ENCODE peak calls at places on chromosomes 13 and 19, in six cellular contexts. N is adipocyte, B is islet precursor cell, D is lower lobe of right lung, A is amniotic stem cell, S is AG04450. F is an unnamed sample.

GRCh38 chr13:70249332-70250064 is 141.2 kb upstream of the KLHL1 start:
- DNase-seq in S (no peak), D (no peak), B (peak), A (no peak), N (no peak), F (no peak)

GRCh38 chr19:46372901-46373572 is 26.1 kb downstream of the PPP5C start:
- DNase-seq in D (no peak), B (peak), N (peak), S (no peak), A (peak), F (no peak)

GRCh38 chr19:13099073-13099999 is 3.3 kb downstream of the LYL1 start:
- DNase-seq in B (peak), A (no peak), S (no peak), D (peak), N (no peak), F (peak)

GRCh38 chr19:33771308-33772101 is 25.2 kb upstream of the KCTD15 start:
- DNase-seq in B (peak), N (peak), A (peak), S (peak), D (peak), F (peak)

GRCh38 chr13:39900106-39900750 is 244.8 kb downstream of the COG6 start:
- DNase-seq in S (peak), N (peak), B (no peak), D (no peak), A (no peak), F (no peak)

GRCh38 chr13:50691682-50692263 is 151.7 kb downstream of the DLEU7 start:
- DNase-seq in N (no peak), D (no peak), S (no peak), A (no peak), B (peak), F (no peak)

GRCh38 chr19:38869836-38870607 is 8.1 kb downstream of the RINL start:
- DNase-seq in A (no peak), N (peak), B (peak), S (no peak), D (peak), F (peak)

GRCh38 chr19:5804516-5805464 is at the start of gene NRTN:
- DNase-seq in S (no peak), B (peak), N (peak), D (no peak), A (no peak), F (no peak)

GRCh38 chr19:58060231-58060630 is 1.1 kb downstream of the ZNF135 start:
- DNase-seq in S (no peak), B (no peak), N (no peak), A (no peak), D (no peak), F (no peak)

GRCh38 chr19:49151339-49152217 is 3.6 kb downstream of the HRC start:
- DNase-seq in S (no peak), D (peak), N (peak), B (peak), A (no peak), F (peak)

GRCh38 chr13:35789335-35790166 is 313.1 kb upstream of the MAB21L1 start:
- DNase-seq in A (peak), D (no peak), B (no peak), N (peak), S (no peak), F (no peak)

GRCh38 chr19:46970815-46971214 is 48.8 kb upstream of the NPAS1 start:
- DNase-seq in B (no peak), D (no peak), A (peak), N (peak), S (no peak), F (peak)

GRCh38 chr13:107993239-107993948 is 221.9 kb downstream of the LIG4 start:
- DNase-seq in N (no peak), B (no peak), S (no peak), A (no peak), D (no peak), F (no peak)

GRCh38 chr19:30629086-30629485 is 256.9 kb downstream of the ZNF536 start:
- DNase-seq in D (no peak), B (no peak), N (no peak), S (no peak), A (no peak), F (no peak)

GRCh38 chr19:48216933-48217332 is 38.8 kb downstream of the CARD8 start:
- DNase-seq in A (no peak), B (peak), S (no peak), N (no peak), D (no peak), F (no peak)

GRCh38 chr13:76717092-76717491 is 169.1 kb downstream of the KCTD12 start:
- DNase-seq in S (no peak), N (no peak), D (no peak), A (peak), B (peak), F (no peak)

F was measured in Right ventricle myocardium superior.